ENCODE peak calls at places on chromosomes 2 and 18, in four cellular contexts. Q, V, H and C are unnamed samples.

GRCh38 chr2:105576440-105577241 is 168.1 kb upstream of the NCK2 start:
- DNase-seq in Q (peak), V (peak), H (peak), C (peak)

GRCh38 chr2:181858600-181858999 is 32.9 kb upstream of the ITPRID2 start:
- DNase-seq in Q (no peak), V (no peak), H (no peak), C (no peak)

GRCh38 chr2:2014251-2014761 is 270.0 kb upstream of the PXDN start:
- DNase-seq in Q (no peak), V (no peak), H (no peak), C (peak)

GRCh38 chr2:223976635-223977226 is 19.5 kb downstream of the MRPL44 start:
- DNase-seq in Q (peak), V (no peak), H (no peak), C (no peak)

GRCh38 chr2:208820289-208820688 is 413.7 kb downstream of the PTH2R start:
- DNase-seq in Q (no peak), V (no peak), H (no peak), C (peak)

GRCh38 chr2:112006076-112006410 is 49.0 kb upstream of the TMEM87B start:
- DNase-seq in Q (peak), V (no peak), H (no peak), C (no peak)

GRCh38 chr2:232854082-232854481 is 16.0 kb upstream of the SNORC start:
- DNase-seq in Q (peak), V (no peak), H (no peak), C (no peak)

GRCh38 chr2:105144128-105144940 is 97.2 kb upstream of the GPR45 start:
- DNase-seq in Q (no peak), V (no peak), H (no peak), C (no peak)

GRCh38 chr2:28366496-28367282 is 26.0 kb upstream of the FOSL2 start:
- DNase-seq in Q (no peak), V (no peak), H (no peak), C (peak)

DNA sequence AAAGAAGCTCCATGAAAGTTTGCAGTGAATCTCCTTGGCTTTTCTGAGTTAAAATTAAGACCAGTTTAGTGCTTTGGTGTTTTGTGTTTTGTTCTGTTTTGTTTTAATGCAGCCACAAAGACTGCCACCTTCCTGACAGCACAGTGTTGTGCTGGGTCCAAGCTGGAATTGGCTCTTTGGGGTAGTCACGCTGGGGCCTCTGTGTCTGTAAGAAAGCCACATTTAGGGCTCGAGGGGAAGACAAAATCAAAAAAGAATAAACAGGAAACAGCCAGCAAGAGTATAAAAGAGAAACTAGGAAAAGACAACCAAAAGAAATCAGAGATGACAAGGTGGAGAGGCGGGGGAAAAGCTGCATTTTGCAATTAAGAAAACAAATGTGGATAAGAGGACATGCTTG is 396.3 kb downstream of the ARHGAP15 start:
- DNase-seq in Q (no peak), V (no peak), H (no peak), C (no peak)
- H4K5ac ChIP-seq in Q (peak), V (no peak), H (no peak), C (no peak)

DNA sequence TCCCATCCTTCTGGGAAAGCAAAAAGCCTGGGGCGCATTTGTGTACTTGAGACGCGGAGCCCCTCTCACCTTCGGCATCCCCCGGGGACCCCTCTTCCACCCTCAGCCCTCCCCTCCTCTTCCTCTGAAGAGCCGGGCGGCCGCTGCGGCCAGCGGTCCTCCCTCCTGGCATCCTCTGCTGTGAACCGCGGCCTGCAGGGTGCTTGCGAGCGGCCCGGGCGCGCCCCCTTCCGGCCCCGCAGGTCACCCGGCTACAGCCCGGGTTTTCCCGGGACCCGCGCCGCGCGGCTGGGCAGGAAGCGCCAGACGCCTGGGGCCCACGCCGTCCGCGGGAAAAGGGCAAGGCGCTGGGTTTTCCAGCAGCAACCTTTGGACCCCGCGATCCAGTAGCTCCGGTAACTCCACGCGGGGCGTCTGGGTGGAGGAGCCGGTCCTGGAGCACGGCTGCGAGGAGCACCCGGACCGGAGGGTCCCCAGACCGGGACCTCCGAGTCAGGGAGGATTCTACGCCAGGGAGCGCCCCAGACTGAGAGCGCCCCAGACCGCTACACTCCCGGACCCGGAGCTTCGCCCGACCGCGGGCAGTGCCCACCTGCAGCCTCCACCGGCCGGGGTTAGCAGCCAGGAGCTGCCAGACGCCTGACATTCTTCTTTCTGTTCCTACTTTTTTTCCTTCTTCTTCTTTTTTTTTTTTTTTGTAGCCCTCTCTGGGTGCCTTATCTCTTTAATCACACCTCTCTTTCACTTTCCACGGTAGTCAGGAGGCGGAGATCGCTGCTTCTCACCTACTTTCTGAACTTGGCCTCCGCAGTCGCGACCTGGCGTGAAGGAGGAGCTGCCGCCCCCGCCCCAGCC is at the start of gene IL18R1:
- DNase-seq in Q (peak), V (peak), H (peak), C (peak)
- H4K5ac ChIP-seq in Q (no peak), V (no peak), H (no peak), C (no peak)

GRCh38 chr2:190535586-190535985 is 1.1 kb upstream of the NEMP2 start:
- DNase-seq in Q (no peak), V (no peak), H (no peak), C (no peak)

GRCh38 chr2:190533175-190533967 is 1.2 kb downstream of the NEMP2 start:
- DNase-seq in Q (no peak), V (no peak), H (no peak), C (no peak)

GRCh38 chr2:190533968-190534309 is 583 bp downstream of the NEMP2 start:
- DNase-seq in Q (no peak), V (no peak), H (no peak), C (no peak)

GRCh38 chr2:190535119-190535439 is 557 bp upstream of the NEMP2 start:
- DNase-seq in Q (no peak), V (no peak), H (no peak), C (no peak)

DNA sequence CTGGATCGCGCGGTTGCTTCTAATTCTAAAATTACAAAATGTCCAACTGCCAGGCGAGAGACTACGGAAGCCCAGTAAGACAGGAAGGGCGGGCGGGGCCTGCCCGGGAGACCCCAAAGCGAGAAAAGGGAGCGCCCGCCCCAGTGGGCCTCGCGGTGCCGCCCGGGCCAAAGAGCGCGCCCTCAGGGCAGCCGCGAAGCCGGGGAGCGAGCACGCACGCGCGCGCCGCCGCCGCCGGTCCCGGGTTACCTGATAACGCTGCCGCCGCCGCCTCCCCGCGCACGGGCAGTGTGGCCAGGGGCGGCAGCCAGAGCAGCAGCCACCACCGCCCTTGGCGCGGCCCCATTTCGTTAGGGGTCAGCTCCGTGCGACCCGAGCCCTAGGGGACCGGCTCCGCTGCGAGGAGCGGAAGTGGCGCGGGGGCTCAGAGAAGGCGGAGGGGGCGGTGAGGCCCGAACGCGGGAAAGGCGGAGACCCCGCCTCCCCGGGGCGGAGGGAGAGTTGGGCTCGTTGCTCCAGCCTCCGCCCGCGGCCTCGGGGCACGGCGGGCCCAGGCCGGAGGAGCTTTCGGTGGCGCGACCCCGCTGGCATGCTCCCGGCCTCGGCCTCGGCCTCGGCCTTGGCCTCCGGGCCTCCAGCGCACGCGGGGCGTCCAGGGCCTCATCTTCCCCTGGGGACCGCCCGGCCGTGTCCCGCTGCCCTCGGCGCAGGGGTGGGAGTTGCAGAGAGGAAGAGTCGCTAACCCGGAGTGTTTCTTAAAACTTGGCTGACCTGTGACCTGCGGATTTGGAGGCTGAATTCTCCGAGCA is at the start of gene NEMP2:
- DNase-seq in Q (peak), V (peak), H (peak), C (peak)
- H4K5ac ChIP-seq in Q (peak), V (peak), H (peak), C (peak)

GRCh38 chr2:58984731-58985130 is 743.6 kb upstream of the FANCL start:
- DNase-seq in Q (no peak), V (no peak), H (no peak), C (no peak)
- H4K5ac ChIP-seq in Q (no peak), V (no peak), H (no peak), C (no peak)

DNA sequence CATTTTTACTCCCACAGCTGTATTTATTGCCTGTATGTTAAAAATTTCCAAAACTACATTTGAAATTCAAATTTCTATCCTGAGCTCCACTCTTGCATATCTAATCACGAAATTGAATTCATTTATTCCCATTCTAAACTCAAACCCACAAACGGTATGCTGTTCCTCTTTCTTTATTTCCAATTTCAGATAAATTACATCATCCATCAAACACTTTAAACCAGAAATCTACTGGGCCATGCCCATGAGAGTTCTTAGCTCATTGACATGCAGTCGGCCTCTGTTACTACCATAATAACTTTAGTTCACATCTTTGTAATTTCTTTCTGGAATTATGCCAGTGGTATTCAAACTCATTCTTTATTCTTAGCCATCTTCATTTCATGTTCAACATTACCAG is 100.3 kb downstream of the COL3A1 start:
- DNase-seq in Q (no peak), V (no peak), H (no peak), C (no peak)
- H4K5ac ChIP-seq in Q (no peak), V (no peak), H (no peak), C (no peak)

DNA sequence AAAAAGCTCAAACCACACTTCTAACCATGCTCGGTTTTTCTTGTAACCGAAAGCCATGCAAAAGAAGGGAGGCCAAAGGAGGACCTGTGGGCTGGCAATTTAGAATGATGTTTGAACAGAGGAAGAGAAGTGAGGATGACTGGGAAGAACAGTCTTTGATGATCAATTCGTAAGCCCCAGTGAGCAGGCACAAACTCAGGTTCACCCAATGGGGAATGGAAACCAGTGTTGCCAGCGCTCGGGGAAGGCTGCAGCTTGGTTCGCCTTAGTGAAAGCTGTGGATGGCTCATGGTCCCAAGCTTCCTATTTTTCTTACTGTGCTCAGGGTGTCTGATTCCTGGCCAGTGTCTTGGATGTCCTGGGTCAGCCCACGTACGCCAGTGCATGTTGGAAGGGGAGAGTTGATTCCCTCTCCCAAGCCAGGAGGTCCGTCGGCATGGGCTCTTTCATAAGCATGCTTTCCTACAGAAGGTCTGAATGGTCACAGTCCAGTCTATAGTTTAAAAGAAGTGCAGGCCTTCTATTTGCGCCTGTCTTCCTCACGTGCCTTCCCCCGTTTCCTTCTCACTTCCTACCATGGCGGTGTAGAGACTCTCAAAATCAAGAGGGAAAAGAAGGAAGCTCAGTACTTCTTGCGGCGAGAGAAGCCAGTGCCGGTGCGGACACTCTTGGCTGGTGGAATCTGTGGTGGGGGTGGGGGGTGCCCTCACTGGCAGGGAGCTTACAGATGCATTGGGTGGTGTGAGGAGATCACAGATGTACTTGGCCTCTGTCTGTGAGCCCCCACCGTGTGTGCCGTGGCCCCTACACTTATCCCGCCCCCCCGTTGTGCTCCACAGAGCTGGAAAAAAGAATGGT is 79.4 kb downstream of the VAPA start:
- DNase-seq in Q (no peak), V (no peak), H (peak), C (no peak)
- H4K5ac ChIP-seq in Q (no peak), V (no peak), H (no peak), C (no peak)

GRCh38 chr18:57793630-57793986 is 9.5 kb downstream of the ATP8B1 start:
- DNase-seq in Q (no peak), V (no peak), H (no peak), C (no peak)

GRCh38 chr18:57794951-57795728 is 8.0 kb downstream of the ATP8B1 start:
- DNase-seq in Q (no peak), V (no peak), H (no peak), C (no peak)

GRCh38 chr18:57792741-57793629 is 10.1 kb downstream of the ATP8B1 start:
- DNase-seq in Q (no peak), V (no peak), H (no peak), C (no peak)

GRCh38 chr18:57798713-57799373 is 4.3 kb downstream of the ATP8B1 start:
- DNase-seq in Q (no peak), V (no peak), H (no peak), C (no peak)

DNA sequence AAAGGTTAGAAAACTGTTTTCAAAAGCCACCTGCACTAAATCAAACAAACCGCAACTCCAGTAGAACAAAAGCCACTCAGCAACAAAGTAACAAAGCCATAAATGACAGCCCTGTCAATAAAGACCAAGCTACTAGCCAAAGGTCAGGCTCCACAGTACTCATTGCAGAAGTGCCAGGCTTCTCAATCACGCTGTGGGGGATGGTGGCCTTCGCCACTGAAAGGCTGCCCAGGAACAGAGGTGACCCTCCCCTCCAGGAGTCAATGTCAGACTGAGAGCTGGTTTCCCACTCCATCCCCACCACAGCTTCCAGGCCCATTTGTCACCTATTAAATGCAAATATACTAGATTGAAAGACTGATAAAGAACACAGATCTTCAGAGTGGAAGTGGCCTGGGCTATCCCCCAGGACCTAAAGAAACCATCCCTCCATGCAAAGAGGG is 5.9 kb downstream of the ATP8B1 start:
- DNase-seq in Q (no peak), V (no peak), H (no peak), C (peak)
- H4K5ac ChIP-seq in Q (no peak), V (no peak), H (no peak), C (no peak)